ENCODE peak calls at places on chromosomes 7 and 10, in six cellular contexts. A is T-helper 1 cell; L is tibial artery; N is lower lobe of right lung; J is effector CD4-positive, alpha-beta T cell; E is CD8-positive, alpha-beta T cell. Q is an unnamed sample.

GRCh38 chr7:99002827-99003212 is 124.5 kb downstream of the TRRAP start:
- DNase-seq in N (no peak), L (no peak), A (no peak), J (no peak), E (peak), Q (no peak)

GRCh38 chr10:3747984-3748383 is 37.0 kb downstream of the KLF6 start:
- DNase-seq in A (no peak), N (no peak), E (no peak), L (no peak), J (no peak), Q (no peak)

GRCh38 chr7:47576031-47576908 is 5.6 kb downstream of the TNS3 start:
- DNase-seq in L (peak), E (no peak), A (no peak), J (no peak), N (no peak), Q (no peak)

GRCh38 chr10:93379366-93380042 is 102.6 kb downstream of the MYOF start:
- DNase-seq in J (no peak), E (no peak), L (no peak), A (no peak), N (no peak), Q (no peak)

GRCh38 chr7:111763221-111763791 is 201.0 kb upstream of the IMMP2L start:
- DNase-seq in A (no peak), L (no peak), J (no peak), E (no peak), N (no peak), Q (no peak)

GRCh38 chr7:129376778-129377700 is 57.2 kb upstream of the STRIP2 start:
- DNase-seq in A (no peak), E (no peak), J (no peak), N (no peak), L (no peak), Q (no peak)

GRCh38 chr7:11345621-11346020 is 371.9 kb downstream of the PHF14 start:
- DNase-seq in A (no peak), E (no peak), J (no peak), N (no peak), L (no peak), Q (no peak)

GRCh38 chr7:102433319-102434038 is at the start of gene ORAI2:
- DNase-seq in J (peak), L (peak), A (peak), N (peak), E (peak), Q (peak)

GRCh38 chr7:4682621-4683042 is 537 bp downstream of the FOXK1 start:
- DNase-seq in N (peak), J (peak), E (peak), L (peak), A (no peak), Q (peak)

GRCh38 chr10:37754538-37755323 is 102.7 kb downstream of the ZNF248 start:
- DNase-seq in J (no peak), E (no peak), A (no peak), N (no peak), L (no peak), Q (no peak)

GRCh38 chr7:66748127-66748511 is 7.6 kb downstream of the RABGEF1 start:
- DNase-seq in E (no peak), A (no peak), J (no peak), N (no peak), L (no peak), Q (no peak)

GRCh38 chr7:116877443-116878217 is 15.2 kb downstream of the CAPZA2 start:
- DNase-seq in A (no peak), E (no peak), J (no peak), L (no peak), N (no peak), Q (no peak)

GRCh38 chr7:4742051-4742573 is 33.3 kb upstream of the AP5Z1 start:
- DNase-seq in N (no peak), J (no peak), L (no peak), A (no peak), E (no peak), Q (no peak)

GRCh38 chr7:46011059-46011458 is 90.0 kb upstream of the IGFBP3 start:
- DNase-seq in L (no peak), A (no peak), E (no peak), N (no peak), J (no peak), Q (no peak)

GRCh38 chr10:104232613-104233102 is 494 bp upstream of the CFAP43 start:
- DNase-seq in L (no peak), N (peak), A (no peak), J (no peak), E (no peak), Q (peak)

GRCh38 chr7:118183254-118183585 is 744 bp upstream of the LSM8 start:
- DNase-seq in A (no peak), N (no peak), L (no peak), J (no peak), E (no peak), Q (no peak)

GRCh38 chr7:148624735-148625134 is 34.2 kb downstream of the C7orf33 start:
- DNase-seq in E (peak), L (no peak), N (no peak), A (no peak), J (no peak), Q (no peak)

GRCh38 chr10:123559066-123559822 is 106.9 kb upstream of the GPR26 start:
- DNase-seq in J (peak), L (peak), A (no peak), N (peak), E (peak), Q (peak)

GRCh38 chr10:97185326-97186058 is at the start of gene SLIT1:
- DNase-seq in N (no peak), A (no peak), E (no peak), L (no peak), J (no peak), Q (peak)

GRCh38 chr7:81685263-81685868 is 84.5 kb downstream of the HGF start:
- DNase-seq in L (no peak), E (no peak), A (no peak), N (no peak), J (no peak), Q (no peak)

GRCh38 chr7:87498893-87499292 is 23.4 kb upstream of the ABCB4 start:
- DNase-seq in N (no peak), A (no peak), J (no peak), L (no peak), E (no peak), Q (no peak)

GRCh38 chr10:97311106-97311615 is 7.9 kb upstream of the FRAT1 start:
- DNase-seq in E (no peak), J (no peak), L (no peak), N (no peak), A (no peak), Q (no peak)

GRCh38 chr10:62046522-62047239 is 145.2 kb downstream of the ARID5B start:
- DNase-seq in L (peak), A (no peak), N (no peak), E (no peak), J (no peak), Q (no peak)

GRCh38 chr10:4141471-4141870 is 356.5 kb upstream of the KLF6 start:
- DNase-seq in J (no peak), E (no peak), L (no peak), N (no peak), A (no peak), Q (no peak)

GRCh38 chr10:100364735-100365391 is 17.8 kb downstream of the SCD start:
- DNase-seq in N (peak), J (no peak), A (no peak), E (no peak), L (peak), Q (peak)

GRCh38 chr10:22932626-22933370 is 4.9 kb downstream of the ARMC3 start:
- DNase-seq in N (no peak), L (peak), E (no peak), A (no peak), J (no peak), Q (no peak)

GRCh38 chr10:132607491-132607890 is 69.9 kb downstream of the INPP5A start:
- DNase-seq in J (no peak), N (no peak), A (no peak), L (no peak), E (no peak), Q (no peak)

GRCh38 chr7:43669286-43670081 is 59.8 kb downstream of the COA1 start:
- DNase-seq in E (peak), J (peak), A (peak), N (no peak), L (no peak), Q (no peak)

GRCh38 chr7:3408814-3409595 is 108.0 kb downstream of the SDK1 start:
- DNase-seq in A (no peak), L (no peak), E (no peak), J (no peak), N (no peak), Q (no peak)

GRCh38 chr7:44802418-44803025 is 6.0 kb downstream of the PPIA start:
- DNase-seq in E (no peak), L (no peak), A (no peak), N (no peak), J (no peak), Q (no peak)

GRCh38 chr10:10780746-10781145 is 236.9 kb upstream of the CELF2 start:
- DNase-seq in L (no peak), E (no peak), J (no peak), A (no peak), N (no peak), Q (no peak)

GRCh38 chr7:8724080-8724718 is 290.8 kb downstream of the NXPH1 start:
- DNase-seq in E (no peak), J (no peak), N (no peak), L (peak), A (no peak), Q (no peak)

GRCh38 chr7:149500910-149501309 is 3.3 kb upstream of the ZNF746 start:
- DNase-seq in E (no peak), N (no peak), J (no peak), A (no peak), L (no peak), Q (no peak)

GRCh38 chr7:131947661-131948060 is 391.2 kb upstream of the PODXL start:
- DNase-seq in L (no peak), A (no peak), E (no peak), J (no peak), N (no peak), Q (no peak)

GRCh38 chr7:101944611-101945010 is 127.2 kb downstream of the CUX1 start:
- DNase-seq in N (no peak), J (no peak), A (no peak), L (no peak), E (no peak), Q (no peak)

GRCh38 chr7:5607958-5608656 is 173.4 kb downstream of the RNF216 start:
- DNase-seq in A (no peak), E (no peak), N (no peak), J (no peak), L (no peak), Q (no peak)